ENCODE peak calls at places on chromosomes 2 and 18, in ten cellular contexts. One of them, this sample, is unnamed.

GRCh38 chr2:221104391-221104811 is 467.7 kb downstream of the EPHA4 start:
- DNase-seq in activated CD4-positive, alpha-beta T cell treated with anti-CD3 and anti-CD28 coated beads, Interleukin-2, amount 50 U/mL, for 1 hour: no peak
- DNase-seq in neuronal stem cell: no peak
- DNase-seq in A549: no peak
- DNase-seq in cardiac muscle cell: peak
- DNase-seq in Karpas-422: no peak
- DNase-seq in OCI-LY7: no peak
- DNase-seq in head of caudate nucleus: peak
- DNase-seq in epithelial cell of esophagus: peak
- DNase-seq in lower lobe of right lung: peak
- DNase-seq in this sample: no peak

GRCh38 chr2:213336253-213336770 is 52.0 kb downstream of the SPAG16 start:
- DNase-seq in lower lobe of right lung: no peak
- DNase-seq in neuronal stem cell: no peak
- DNase-seq in cardiac muscle cell: no peak
- DNase-seq in activated CD4-positive, alpha-beta T cell treated with anti-CD3 and anti-CD28 coated beads, Interleukin-2, amount 50 U/mL, for 1 hour: no peak
- DNase-seq in A549: no peak
- DNase-seq in Karpas-422: no peak
- DNase-seq in OCI-LY7: no peak
- DNase-seq in epithelial cell of esophagus: no peak
- DNase-seq in head of caudate nucleus: no peak
- DNase-seq in this sample: no peak

GRCh38 chr18:5294618-5295230 is 802 bp downstream of the ZBTB14 start:
- DNase-seq in head of caudate nucleus: peak
- DNase-seq in epithelial cell of esophagus: peak
- DNase-seq in A549: peak
- DNase-seq in OCI-LY7: peak
- DNase-seq in neuronal stem cell: peak
- DNase-seq in activated CD4-positive, alpha-beta T cell treated with anti-CD3 and anti-CD28 coated beads, Interleukin-2, amount 50 U/mL, for 1 hour: peak
- DNase-seq in cardiac muscle cell: peak
- DNase-seq in lower lobe of right lung: peak
- DNase-seq in Karpas-422: peak
- DNase-seq in this sample: peak

GRCh38 chr18:45617284-45617683 is 2.0 kb downstream of the SLC14A2 start:
- DNase-seq in Karpas-422: no peak
- DNase-seq in activated CD4-positive, alpha-beta T cell treated with anti-CD3 and anti-CD28 coated beads, Interleukin-2, amount 50 U/mL, for 1 hour: no peak
- DNase-seq in cardiac muscle cell: no peak
- DNase-seq in epithelial cell of esophagus: peak
- DNase-seq in lower lobe of right lung: peak
- DNase-seq in OCI-LY7: no peak
- DNase-seq in head of caudate nucleus: no peak
- DNase-seq in A549: peak
- DNase-seq in neuronal stem cell: no peak
- DNase-seq in this sample: no peak

GRCh38 chr2:167749641-167750040 is 497.8 kb downstream of the STK39 start:
- DNase-seq in lower lobe of right lung: no peak
- DNase-seq in OCI-LY7: no peak
- DNase-seq in A549: no peak
- DNase-seq in Karpas-422: no peak
- DNase-seq in activated CD4-positive, alpha-beta T cell treated with anti-CD3 and anti-CD28 coated beads, Interleukin-2, amount 50 U/mL, for 1 hour: no peak
- DNase-seq in epithelial cell of esophagus: peak
- DNase-seq in cardiac muscle cell: no peak
- DNase-seq in neuronal stem cell: no peak
- DNase-seq in head of caudate nucleus: no peak
- DNase-seq in this sample: no peak

GRCh38 chr2:174603280-174603679 is 5.7 kb upstream of the WIPF1 start:
- DNase-seq in epithelial cell of esophagus: peak
- DNase-seq in head of caudate nucleus: peak
- DNase-seq in activated CD4-positive, alpha-beta T cell treated with anti-CD3 and anti-CD28 coated beads, Interleukin-2, amount 50 U/mL, for 1 hour: peak
- DNase-seq in lower lobe of right lung: no peak
- DNase-seq in Karpas-422: peak
- DNase-seq in A549: peak
- DNase-seq in OCI-LY7: peak
- DNase-seq in cardiac muscle cell: peak
- DNase-seq in neuronal stem cell: peak
- DNase-seq in this sample: peak

GRCh38 chr18:3411854-3412268 is 38.1 kb upstream of the TGIF1 start:
- DNase-seq in activated CD4-positive, alpha-beta T cell treated with anti-CD3 and anti-CD28 coated beads, Interleukin-2, amount 50 U/mL, for 1 hour: peak
- DNase-seq in cardiac muscle cell: no peak
- DNase-seq in A549: peak
- DNase-seq in OCI-LY7: no peak
- DNase-seq in epithelial cell of esophagus: peak
- DNase-seq in neuronal stem cell: no peak
- DNase-seq in lower lobe of right lung: peak
- DNase-seq in Karpas-422: no peak
- DNase-seq in head of caudate nucleus: peak
- DNase-seq in this sample: no peak

GRCh38 chr18:23306842-23307241 is 146.2 kb upstream of the RIOK3 start:
- DNase-seq in neuronal stem cell: no peak
- DNase-seq in activated CD4-positive, alpha-beta T cell treated with anti-CD3 and anti-CD28 coated beads, Interleukin-2, amount 50 U/mL, for 1 hour: no peak
- DNase-seq in head of caudate nucleus: no peak
- DNase-seq in epithelial cell of esophagus: no peak
- DNase-seq in lower lobe of right lung: no peak
- DNase-seq in cardiac muscle cell: no peak
- DNase-seq in A549: no peak
- DNase-seq in OCI-LY7: no peak
- DNase-seq in Karpas-422: no peak
- DNase-seq in this sample: no peak

GRCh38 chr2:188678921-188679320 is 295.3 kb upstream of the COL3A1 start:
- DNase-seq in cardiac muscle cell: no peak
- DNase-seq in lower lobe of right lung: no peak
- DNase-seq in activated CD4-positive, alpha-beta T cell treated with anti-CD3 and anti-CD28 coated beads, Interleukin-2, amount 50 U/mL, for 1 hour: no peak
- DNase-seq in head of caudate nucleus: no peak
- DNase-seq in A549: peak
- DNase-seq in epithelial cell of esophagus: peak
- DNase-seq in neuronal stem cell: no peak
- DNase-seq in Karpas-422: no peak
- DNase-seq in OCI-LY7: no peak
- DNase-seq in this sample: no peak

This sample was measured in D341Med.